ENCODE peak calls at places on chromosome 1, in eight cellular contexts. H is foreskin keratinocyte; J is uterus; D is A549; M is CD8-positive, alpha-beta T cell; E is Peyer's patch; O is stomach; R is right cardiac atrium. Z is an unnamed sample.

GRCh38 chr1:44678626-44679025 is 4.1 kb downstream of the ARMH1 start:
- DNase-seq in H (no peak), J (no peak), D (no peak), M (no peak), E (peak), O (no peak), R (no peak), Z (no peak)

GRCh38 chr1:3601743-3602142 is 9.6 kb downstream of the MEGF6 start:
- DNase-seq in H (no peak), J (no peak), D (no peak), M (no peak), E (no peak), O (no peak), R (no peak), Z (no peak)

GRCh38 chr1:28737245-28738137 is 751 bp downstream of the YTHDF2 start:
- DNase-seq in H (peak), J (no peak), D (peak), M (peak), E (peak), O (peak), R (peak), Z (no peak)

GRCh38 chr1:23555949-23556640 is 3.2 kb downstream of the ID3 start:
- DNase-seq in H (peak), J (no peak), D (peak), M (no peak), E (no peak), O (no peak), R (peak), Z (peak)

GRCh38 chr1:12448746-12449177 is 169.2 kb downstream of the DHRS3 start:
- DNase-seq in H (no peak), J (peak), D (no peak), M (no peak), E (no peak), O (no peak), R (peak), Z (no peak)

GRCh38 chr1:91021686-91022517 is at the start of gene ZNF644:
- DNase-seq in H (peak), J (peak), D (peak), M (peak), E (peak), O (peak), R (peak), Z (peak)

GRCh38 chr1:221620437-221621384 is 121.2 kb downstream of the DUSP10 start:
- DNase-seq in H (peak), J (no peak), D (peak), M (no peak), E (no peak), O (no peak), R (no peak), Z (no peak)

GRCh38 chr1:50129201-50129600 is 20.5 kb downstream of the ELAVL4 start:
- DNase-seq in H (no peak), J (no peak), D (no peak), M (no peak), E (no peak), O (no peak), R (no peak), Z (no peak)

GRCh38 chr1:198107041-198107440 is 49.8 kb upstream of the NEK7 start:
- DNase-seq in H (peak), J (no peak), D (peak), M (no peak), E (no peak), O (no peak), R (no peak), Z (peak)

GRCh38 chr1:17112496-17113236 is 6.6 kb downstream of the PADI2 start:
- DNase-seq in H (no peak), J (no peak), D (no peak), M (no peak), E (peak), O (no peak), R (no peak), Z (no peak)

GRCh38 chr1:92882817-92883216 is 51.0 kb downstream of the RPL5 start:
- DNase-seq in H (no peak), J (no peak), D (no peak), M (peak), E (peak), O (no peak), R (no peak), Z (no peak)

GRCh38 chr1:92886886-92887419 is 55.1 kb downstream of the RPL5 start:
- DNase-seq in H (no peak), J (no peak), D (no peak), M (no peak), E (no peak), O (peak), R (no peak), Z (no peak)

GRCh38 chr1:92883297-92883696 is 51.5 kb downstream of the RPL5 start:
- DNase-seq in H (no peak), J (no peak), D (no peak), M (no peak), E (no peak), O (no peak), R (no peak), Z (no peak)

GRCh38 chr1:92881391-92881790 is 49.6 kb downstream of the RPL5 start:
- DNase-seq in H (no peak), J (no peak), D (no peak), M (no peak), E (no peak), O (no peak), R (no peak), Z (no peak)

DNA sequence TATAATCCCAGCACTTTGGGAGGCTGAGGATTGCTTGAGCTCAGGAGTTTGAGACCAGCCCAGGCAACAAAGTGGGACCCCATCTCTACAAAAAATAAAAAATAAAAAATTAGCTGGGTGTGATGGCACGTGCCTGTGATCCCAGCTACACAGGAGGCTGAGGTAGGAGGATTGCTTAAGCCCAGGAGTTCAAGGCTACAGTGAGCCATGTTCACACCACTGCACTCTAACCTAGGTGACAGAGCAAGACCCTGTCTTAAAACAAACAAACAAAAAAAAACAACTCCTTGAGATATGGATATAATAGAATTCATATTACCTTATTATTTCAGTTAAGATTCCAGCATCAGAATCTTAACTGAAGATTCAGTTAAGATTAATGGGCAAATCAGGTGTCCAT is 52.4 kb downstream of the RPL5 start:
- DNase-seq in H (no peak), J (no peak), D (no peak), M (no peak), E (no peak), O (no peak), R (no peak), Z (no peak)
- H3K27ac ChIP-seq in H (no peak), J (no peak), D (no peak), M (no peak), E (no peak), O (no peak), R (no peak), Z (no peak)

GRCh38 chr1:165837838-165838364 is 10.5 kb downstream of the UCK2 start:
- DNase-seq in H (no peak), J (no peak), D (no peak), M (no peak), E (no peak), O (no peak), R (no peak), Z (no peak)
- H3K27ac ChIP-seq in H (no peak), J (no peak), D (no peak), M (no peak), E (no peak), O (no peak), R (no peak), Z (no peak)

GRCh38 chr1:109116286-109116685 is 2.4 kb downstream of the ELAPOR1 start:
- DNase-seq in H (no peak), J (no peak), D (no peak), M (no peak), E (no peak), O (peak), R (no peak), Z (no peak)

GRCh38 chr1:109112652-109113285 is 1.1 kb upstream of the ELAPOR1 start:
- DNase-seq in H (peak), J (peak), D (peak), M (peak), E (peak), O (peak), R (peak), Z (no peak)

GRCh38 chr1:109112056-109112651 is 1.8 kb upstream of the ELAPOR1 start:
- DNase-seq in H (no peak), J (no peak), D (peak), M (no peak), E (no peak), O (no peak), R (no peak), Z (no peak)

GRCh38 chr1:109115685-109116084 is 1.8 kb downstream of the ELAPOR1 start:
- DNase-seq in H (no peak), J (no peak), D (no peak), M (no peak), E (no peak), O (peak), R (no peak), Z (no peak)

DNA sequence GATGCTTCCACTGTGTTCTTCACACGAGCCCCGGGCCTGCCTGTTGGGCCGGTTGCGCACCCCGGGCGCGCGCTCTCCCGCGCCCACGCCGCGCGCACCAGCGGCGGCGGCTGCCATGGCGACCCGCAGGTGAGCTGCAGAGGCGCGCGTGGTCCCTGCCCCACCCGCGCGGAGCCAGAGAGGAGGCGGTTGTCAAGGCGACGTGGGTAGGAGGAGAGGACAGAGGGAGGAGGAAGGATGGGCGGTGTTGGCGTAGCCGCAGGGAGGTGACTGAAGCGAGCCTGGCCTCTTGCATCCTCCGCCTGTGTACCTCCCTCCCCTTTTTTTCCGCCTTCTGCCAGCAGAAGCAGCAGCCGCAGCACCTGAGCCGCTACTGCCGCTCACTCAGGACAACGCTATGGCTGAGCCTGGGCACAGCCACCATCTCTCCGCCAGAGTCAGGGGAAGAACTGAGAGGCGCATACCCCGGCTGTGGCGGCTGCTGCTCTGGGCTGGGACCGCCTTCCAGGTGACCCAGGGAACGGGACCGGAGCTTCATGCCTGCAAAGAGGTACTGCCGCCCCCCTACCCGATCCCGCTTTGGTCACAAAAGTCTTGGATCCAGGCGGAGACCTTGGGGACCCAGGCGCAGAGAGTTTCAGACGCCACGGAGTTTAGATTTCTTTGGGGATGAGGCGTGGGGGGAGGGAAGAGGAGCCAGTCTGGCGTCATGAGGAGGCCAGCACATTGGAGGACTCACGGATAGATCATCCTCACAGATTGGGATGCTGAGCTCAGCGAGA is at the start of gene ELAPOR1:
- DNase-seq in H (no peak), J (no peak), D (no peak), M (peak), E (peak), O (peak), R (peak), Z (no peak)
- H3K27ac ChIP-seq in H (no peak), J (no peak), D (no peak), M (peak), E (peak), O (peak), R (no peak), Z (no peak)

GRCh38 chr1:70247768-70248167 is 26.6 kb downstream of the SRSF11 start:
- DNase-seq in H (no peak), J (no peak), D (no peak), M (no peak), E (no peak), O (no peak), R (no peak), Z (no peak)
- H3K27ac ChIP-seq in H (no peak), J (no peak), D (no peak), M (no peak), E (no peak), O (no peak), R (no peak), Z (no peak)

DNA sequence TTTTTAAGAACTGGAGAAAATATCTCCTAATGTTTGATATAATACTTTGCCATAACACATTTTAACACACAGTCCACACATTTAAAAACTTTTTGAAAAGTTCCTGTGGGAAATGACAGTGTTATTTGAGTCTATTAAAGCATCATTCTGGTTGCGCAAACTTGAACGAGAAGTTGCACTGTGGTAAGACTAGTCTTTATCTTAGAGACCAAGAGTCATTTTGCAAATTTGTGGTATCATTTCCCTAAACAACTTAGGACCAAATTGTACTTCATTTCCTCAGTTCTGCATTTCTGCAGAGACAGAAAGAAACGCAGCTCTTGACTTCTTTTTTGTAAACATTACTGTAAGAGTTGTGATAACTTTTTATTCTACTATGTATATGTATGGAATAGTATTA is at the start of gene RGS18:
- DNase-seq in H (no peak), J (no peak), D (no peak), M (no peak), E (no peak), O (no peak), R (no peak), Z (no peak)
- H3K27ac ChIP-seq in H (no peak), J (no peak), D (no peak), M (no peak), E (no peak), O (no peak), R (no peak), Z (no peak)

GRCh38 chr1:171434717-171435346 is 50.5 kb upstream of the PRRC2C start:
- DNase-seq in H (peak), J (peak), D (peak), M (no peak), E (no peak), O (no peak), R (peak), Z (peak)
- H3K27ac ChIP-seq in H (peak), J (peak), D (peak), M (no peak), E (no peak), O (peak), R (no peak), Z (peak)